ENCODE peak calls at places on chromosomes 1 and 21, in ten cellular contexts. A is HCT116, X is H9, R is GM13977, I is coronary artery, M is psoas muscle, E is endothelial cell, F is prostate gland, G is WTC11, J is cardiac fibroblast. W is an unnamed sample.

GRCh38 chr1:54397090-54397591 is 9.1 kb downstream of the SSBP3 start:
- DNase-seq in A (no peak), X (no peak), R (no peak), I (no peak), M (peak), E (no peak), F (no peak), G (no peak), J (peak), W (no peak)

GRCh38 chr1:25106352-25106751 is 126.0 kb downstream of the SYF2 start:
- DNase-seq in A (no peak), X (no peak), R (no peak), I (no peak), M (no peak), E (no peak), F (no peak), G (no peak), J (no peak), W (no peak)

GRCh38 chr1:21773585-21773984 is 9.4 kb downstream of the USP48 start:
- DNase-seq in A (no peak), X (no peak), R (no peak), I (no peak), M (no peak), E (no peak), F (no peak), G (no peak), J (no peak), W (no peak)

GRCh38 chr1:47760248-47760629 is 236.9 kb downstream of the TRABD2B start:
- DNase-seq in A (no peak), X (no peak), R (no peak), I (peak), M (no peak), E (no peak), F (no peak), G (no peak), J (no peak), W (no peak)

GRCh38 chr1:207407655-207408256 is 46.4 kb upstream of the CR2 start:
- DNase-seq in A (no peak), X (no peak), R (peak), I (no peak), M (no peak), E (no peak), F (no peak), G (no peak), J (peak), W (no peak)

GRCh38 chr21:25342811-25343210 is 264.5 kb downstream of the MRPL39 start:
- DNase-seq in A (no peak), X (no peak), R (no peak), I (no peak), M (no peak), E (no peak), F (no peak), G (no peak), J (peak), W (no peak)

GRCh38 chr1:39420493-39420892 is 70.9 kb upstream of the BMP8A start:
- DNase-seq in A (no peak), X (no peak), R (no peak), I (no peak), M (no peak), E (no peak), F (no peak), G (no peak), J (no peak), W (no peak)

GRCh38 chr1:43442756-43443155 is 11.0 kb downstream of the HYI start:
- DNase-seq in A (no peak), X (peak), R (no peak), I (peak), M (no peak), E (no peak), F (no peak), G (no peak), J (no peak), W (no peak)

GRCh38 chr1:45979074-45979777 is 153.2 kb downstream of the PIK3R3 start:
- DNase-seq in A (peak), X (no peak), R (no peak), I (no peak), M (no peak), E (no peak), F (no peak), G (no peak), J (no peak), W (no peak)

GRCh38 chr1:64124751-64125445 is 78.5 kb upstream of the UBE2U start:
- DNase-seq in A (no peak), X (no peak), R (no peak), I (no peak), M (no peak), E (no peak), F (no peak), G (no peak), J (no peak), W (no peak)

GRCh38 chr1:64122588-64122987 is 80.8 kb upstream of the UBE2U start:
- DNase-seq in A (no peak), X (no peak), R (no peak), I (no peak), M (no peak), E (no peak), F (no peak), G (no peak), J (no peak), W (no peak)

GRCh38 chr1:64117492-64117891 is 85.9 kb upstream of the UBE2U start:
- DNase-seq in A (no peak), X (no peak), R (no peak), I (no peak), M (no peak), E (no peak), F (no peak), G (no peak), J (no peak), W (no peak)

GRCh38 chr1:64126581-64126980 is 76.8 kb upstream of the UBE2U start:
- DNase-seq in A (no peak), X (no peak), R (no peak), I (no peak), M (no peak), E (no peak), F (no peak), G (no peak), J (no peak), W (no peak)

GRCh38 chr1:64121766-64122385 is 81.5 kb upstream of the UBE2U start:
- DNase-seq in A (no peak), X (no peak), R (no peak), I (no peak), M (no peak), E (no peak), F (no peak), G (no peak), J (no peak), W (no peak)
- TF ChIP-seq CTCF in A (no peak), X (no peak), R (no peak), I (no peak), M (no peak), E (no peak), F (no peak), G (no peak), J (no peak), W (no peak)

GRCh38 chr1:11064942-11065341 is 5.1 kb upstream of the SRM start:
- DNase-seq in A (no peak), X (no peak), R (no peak), I (no peak), M (no peak), E (no peak), F (no peak), G (no peak), J (no peak), W (no peak)
- TF ChIP-seq CTCF in A (no peak), X (no peak), R (no peak), I (no peak), M (no peak), E (no peak), F (no peak), G (no peak), J (no peak), W (no peak)

GRCh38 chr21:41236361-41236973 is 68.5 kb downstream of the BACE2 start:
- DNase-seq in A (no peak), X (no peak), R (no peak), I (no peak), M (no peak), E (no peak), F (no peak), G (no peak), J (no peak), W (no peak)

GRCh38 chr21:41241341-41241740 is 73.4 kb downstream of the BACE2 start:
- DNase-seq in A (no peak), X (no peak), R (no peak), I (no peak), M (no peak), E (no peak), F (no peak), G (no peak), J (no peak), W (no peak)

GRCh38 chr21:41243107-41243506 is 73.5 kb upstream of the FAM3B start:
- DNase-seq in A (no peak), X (no peak), R (no peak), I (no peak), M (no peak), E (no peak), F (no peak), G (no peak), J (no peak), W (no peak)

GRCh38 chr21:41242238-41242829 is 74.3 kb upstream of the FAM3B start:
- DNase-seq in A (no peak), X (no peak), R (no peak), I (no peak), M (no peak), E (no peak), F (no peak), G (no peak), J (no peak), W (no peak)

DNA sequence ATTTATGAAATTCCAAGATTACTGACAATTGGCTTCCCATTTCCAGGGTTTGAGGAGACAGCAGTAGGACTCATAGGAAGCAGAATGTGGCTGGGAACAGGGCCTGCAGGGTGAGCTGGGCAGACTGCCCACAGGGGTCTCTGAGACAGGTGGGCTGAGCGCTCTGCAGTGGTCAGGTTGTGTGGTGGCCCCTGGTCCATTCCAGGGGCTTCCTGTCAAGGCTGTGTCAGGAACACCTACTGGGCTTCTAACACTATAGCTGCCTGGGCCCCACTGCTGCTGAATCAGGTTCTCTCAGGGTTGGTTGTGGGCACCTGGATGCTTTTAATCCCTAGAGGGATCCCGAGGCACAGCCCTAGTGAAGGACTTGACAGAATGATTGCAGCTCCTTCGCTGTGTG is 72.1 kb downstream of the BACE2 start:
- DNase-seq in A (no peak), X (no peak), R (no peak), I (no peak), M (no peak), E (no peak), F (no peak), G (no peak), J (no peak), W (no peak)
- TF ChIP-seq CTCF in A (no peak), X (no peak), R (no peak), I (no peak), M (no peak), E (no peak), F (no peak), G (no peak), J (no peak), W (no peak)

DNA sequence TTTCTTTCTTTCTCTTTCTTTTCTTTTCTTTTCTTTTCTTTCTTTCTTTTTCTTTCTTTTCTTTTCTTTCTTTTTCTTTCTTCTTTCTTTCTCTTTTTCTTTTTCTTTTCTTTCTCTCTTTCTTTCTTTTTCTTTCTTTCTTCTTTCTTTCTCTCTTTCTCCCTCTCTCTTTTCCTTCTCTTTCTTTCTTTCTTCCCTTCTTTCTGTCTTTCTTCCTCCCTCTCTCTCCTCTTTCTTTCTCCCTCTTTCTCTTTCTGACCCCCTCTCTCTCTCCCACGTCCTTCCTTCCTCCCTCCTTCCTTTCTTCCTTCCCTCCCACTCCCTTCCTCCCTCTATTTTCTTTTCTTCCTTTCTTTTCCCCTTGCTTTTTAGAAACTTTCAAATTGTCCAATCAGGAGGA is 333.6 kb downstream of the PAPPA2 start:
- DNase-seq in A (no peak), X (no peak), R (no peak), I (no peak), M (no peak), E (no peak), F (no peak), G (no peak), J (no peak), W (no peak)
- TF ChIP-seq CTCF in A (no peak), X (no peak), R (no peak), I (no peak), M (no peak), E (no peak), F (no peak), G (no peak), J (no peak), W (no peak)

GRCh38 chr1:226708967-226709396 is 30.1 kb downstream of the ITPKB start:
- DNase-seq in A (no peak), X (no peak), R (no peak), I (no peak), M (no peak), E (no peak), F (no peak), G (no peak), J (no peak), W (no peak)
- TF ChIP-seq CTCF in A (peak), X (peak), R (no peak), I (no peak), M (no peak), E (no peak), F (no peak), G (no peak), J (no peak), W (no peak)

GRCh38 chr1:204072951-204073836 is at the start of gene SOX13:
- DNase-seq in A (peak), X (peak), R (peak), I (peak), M (peak), E (peak), F (peak), G (peak), J (peak), W (no peak)
- TF ChIP-seq CTCF in A (no peak), X (peak), R (no peak), I (no peak), M (no peak), E (no peak), F (peak), G (no peak), J (peak), W (no peak)

GRCh38 chr1:53362851-53363642 is 35.2 kb upstream of the LRP8 start:
- DNase-seq in A (no peak), X (peak), R (no peak), I (peak), M (no peak), E (no peak), F (no peak), G (peak), J (no peak), W (no peak)
- TF ChIP-seq CTCF in A (no peak), X (peak), R (no peak), I (no peak), M (no peak), E (no peak), F (no peak), G (no peak), J (no peak), W (no peak)

DNA sequence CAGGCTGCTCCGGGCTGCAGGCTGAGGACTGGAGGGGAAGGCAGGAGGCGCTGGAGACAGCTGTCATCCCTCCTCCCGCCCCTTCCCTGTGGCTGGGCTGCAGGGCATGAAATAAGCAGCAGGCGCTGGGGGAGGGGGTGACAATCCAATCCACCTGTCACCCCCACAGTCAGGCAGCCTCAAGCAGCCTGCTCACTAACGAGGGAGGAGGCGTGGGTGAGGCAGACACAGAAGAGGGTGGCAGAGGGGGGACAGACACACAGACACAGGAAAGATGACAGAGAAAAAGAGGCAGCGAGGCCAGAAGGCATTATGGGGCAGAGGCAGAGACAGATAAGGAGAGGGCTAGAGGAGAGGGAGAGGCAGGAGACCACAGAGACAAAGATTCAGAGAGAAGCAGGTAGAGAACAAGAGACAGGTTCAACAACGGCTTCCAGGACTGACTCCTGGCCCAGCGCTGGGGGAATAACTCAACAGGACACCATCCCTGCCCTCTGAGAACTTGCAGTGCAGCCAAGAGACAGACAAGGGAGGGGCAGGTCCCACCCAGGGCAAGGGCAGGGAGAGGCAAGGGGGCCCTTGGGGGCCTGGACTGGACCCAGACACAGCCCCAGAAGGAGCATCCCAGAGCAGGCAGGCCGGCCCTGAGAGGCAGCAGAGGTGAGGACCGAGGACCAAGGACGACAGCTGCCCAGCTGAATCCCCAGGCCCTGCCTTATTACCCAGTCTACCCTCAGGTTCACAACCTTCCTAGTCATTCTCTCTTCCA is 11.2 kb downstream of the MEF2D start:
- DNase-seq in A (no peak), X (peak), R (no peak), I (no peak), M (peak), E (no peak), F (no peak), G (peak), J (no peak), W (no peak)
- TF ChIP-seq CTCF in A (no peak), X (peak), R (peak), I (no peak), M (peak), E (no peak), F (peak), G (no peak), J (no peak), W (no peak)

DNA sequence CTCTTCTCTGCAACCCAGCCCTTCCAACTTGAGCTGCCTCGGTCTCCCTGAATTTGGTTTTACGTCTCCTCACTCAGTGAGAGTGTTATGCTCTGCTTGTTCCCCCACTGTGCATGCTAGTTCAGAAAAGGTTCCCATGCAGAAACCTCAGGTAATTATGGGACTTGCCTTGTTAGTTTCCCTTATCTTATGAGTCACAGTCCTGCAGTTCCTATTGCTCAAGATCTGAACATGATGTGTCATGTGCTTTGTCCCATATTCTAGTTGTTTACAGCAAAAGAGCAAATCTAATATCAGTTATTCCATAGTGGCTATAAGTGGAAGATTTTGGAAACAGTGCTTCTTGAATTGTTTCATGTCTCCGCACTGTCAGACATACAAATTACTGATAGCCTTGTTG is 74.4 kb downstream of the DUSP10 start:
- DNase-seq in A (peak), X (no peak), R (peak), I (no peak), M (no peak), E (no peak), F (no peak), G (no peak), J (peak), W (no peak)
- TF ChIP-seq CTCF in A (no peak), X (no peak), R (no peak), I (no peak), M (no peak), E (no peak), F (no peak), G (no peak), J (no peak), W (no peak)

DNA sequence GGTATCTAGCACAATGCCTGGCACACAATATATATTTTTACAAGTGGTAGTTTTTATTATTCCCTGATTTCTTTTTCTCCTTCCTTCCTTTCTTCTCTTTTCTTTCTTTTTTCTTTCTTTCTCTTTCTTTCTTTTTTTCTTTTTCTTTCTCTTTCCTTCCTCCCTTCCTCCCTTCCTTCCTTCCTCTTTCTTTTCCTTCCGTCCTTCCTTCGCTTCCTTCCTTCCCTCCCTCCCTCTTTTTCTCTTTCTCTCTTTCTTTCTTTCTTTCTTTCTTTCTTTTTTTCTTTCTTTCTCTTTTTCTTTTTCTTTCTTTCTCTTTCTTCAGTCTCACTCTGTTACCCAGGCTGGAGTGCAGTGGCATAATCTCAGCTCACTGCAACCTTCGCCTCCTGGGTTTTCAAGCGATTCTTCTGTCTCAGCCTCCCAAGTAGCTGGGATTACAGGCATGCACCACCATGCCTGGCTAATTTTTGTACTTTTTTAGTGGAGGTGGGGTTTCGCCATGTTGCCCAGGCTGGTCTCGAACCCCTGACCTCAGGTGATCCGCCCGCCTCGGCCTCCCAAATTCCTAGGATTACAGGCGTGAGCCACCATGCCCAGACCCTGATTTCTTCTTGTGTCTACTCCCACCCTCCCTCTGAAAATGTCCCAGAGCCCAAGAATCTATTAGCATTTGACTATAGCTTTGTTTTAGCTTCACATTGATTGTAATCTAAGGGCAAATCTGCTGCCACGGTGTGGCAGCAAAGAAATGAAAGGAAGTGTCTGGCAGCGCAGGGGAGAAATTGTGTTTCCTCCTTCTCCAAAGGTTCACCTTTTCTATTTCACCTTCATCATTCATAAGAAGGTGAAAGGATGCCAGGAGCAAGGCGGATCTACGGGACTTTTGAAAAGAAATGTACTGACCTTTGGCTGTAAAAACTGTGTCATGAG is 19.9 kb upstream of the ABCB10 start:
- DNase-seq in A (no peak), X (no peak), R (no peak), I (no peak), M (no peak), E (no peak), F (no peak), G (no peak), J (no peak), W (no peak)
- TF ChIP-seq CTCF in A (no peak), X (no peak), R (peak), I (no peak), M (no peak), E (no peak), F (peak), G (no peak), J (no peak), W (no peak)